ENCODE peak calls at places on chromosomes 1 and 21, in ten cellular contexts. D is HCT116, U is sigmoid colon, H is lower leg skin, V is tibial nerve, A is ovary, F is right lobe of liver, C is adrenal gland, Y is A549, S is IMR-90. G is an unnamed sample.
A peak's percentile ranks its signal among the peaks of the same experiment; 100 is the strongest.

GRCh38 chr1:101366513-101367215 is 129.8 kb downstream of the S1PR1 start:
- DNase-seq in U (no peak), S (peak; percentile 53), C (no peak), V (no peak), H (no peak), Y (no peak), F (no peak), D (no peak), A (no peak), G (no peak)

GRCh38 chr1:201295861-201296260 is 12.6 kb downstream of the PKP1 start:
- DNase-seq in F (no peak), U (no peak), V (no peak), Y (peak; percentile 48), A (no peak), H (peak; percentile 81), S (peak; percentile 58), C (no peak), D (no peak), G (no peak)

GRCh38 chr21:37562920-37563640 is 196.5 kb downstream of the DYRK1A start:
- DNase-seq in Y (no peak), S (no peak), V (peak; percentile 21), D (no peak), C (peak; percentile 49), A (peak; percentile 48), H (no peak), U (peak; percentile 71), F (no peak), G (no peak)

GRCh38 chr21:45403825-45404725 is 890 bp upstream of the COL18A1 start:
- DNase-seq in Y (no peak), F (peak; percentile 55), U (peak; percentile 89), D (no peak), V (peak; percentile 37), S (peak; percentile 31), C (peak; percentile 14), H (peak; percentile 40), A (peak; percentile 84), G (peak; percentile 73)

GRCh38 chr1:22776051-22776611 is 65.5 kb downstream of the EPHB2 start:
- DNase-seq in A (no peak), C (no peak), D (no peak), V (no peak), U (no peak), S (no peak), Y (no peak), F (no peak), H (no peak), G (no peak)

GRCh38 chr1:3668585-3669300 is 16.4 kb downstream of the TP73 start:
- DNase-seq in F (peak; percentile 94), Y (no peak), C (peak; percentile 91), A (no peak), U (peak; percentile 66), D (peak; percentile 49), H (no peak), S (no peak), V (peak; percentile 23), G (no peak)

GRCh38 chr1:37001697-37002096 is 32.6 kb downstream of the GRIK3 start:
- DNase-seq in S (no peak), A (no peak), F (no peak), V (no peak), C (no peak), H (no peak), Y (no peak), U (no peak), D (no peak), G (no peak)

GRCh38 chr1:24043345-24044032 is 63.4 kb upstream of the SRSF10 start:
- DNase-seq in C (no peak), H (no peak), U (peak; percentile 8), F (no peak), A (no peak), S (no peak), Y (no peak), V (no peak), D (no peak), G (no peak)

GRCh38 chr1:239982762-239983161 is 108.9 kb upstream of the FMN2 start:
- DNase-seq in D (no peak), H (no peak), S (no peak), V (no peak), Y (no peak), U (no peak), F (no peak), A (no peak), C (no peak), G (no peak)
- TF ChIP-seq POLR2A in D (no peak), H (no peak), S (no peak), V (no peak), Y (no peak), U (no peak), F (no peak), A (no peak), C (no peak), G (no peak)

GRCh38 chr1:218383681-218384080 is 38.5 kb downstream of the TGFB2 start:
- DNase-seq in A (no peak), Y (no peak), D (no peak), F (no peak), C (no peak), S (no peak), U (no peak), V (no peak), H (no peak), G (no peak)

GRCh38 chr1:218383051-218383450 is 37.9 kb downstream of the TGFB2 start:
- DNase-seq in Y (no peak), A (no peak), V (no peak), U (no peak), F (no peak), S (no peak), C (no peak), D (no peak), H (no peak), G (no peak)

GRCh38 chr1:218380125-218380977 is 35.2 kb downstream of the TGFB2 start:
- DNase-seq in D (no peak), C (no peak), A (no peak), V (no peak), Y (peak; percentile 59), H (peak; percentile 24), S (peak; percentile 78), F (no peak), U (no peak), G (no peak)

GRCh38 chr1:218382261-218382660 is 37.1 kb downstream of the TGFB2 start:
- DNase-seq in H (no peak), V (no peak), S (no peak), U (no peak), A (no peak), Y (no peak), F (no peak), C (no peak), D (no peak), G (no peak)

GRCh38 chr1:218384576-218384975 is 39.4 kb downstream of the TGFB2 start:
- DNase-seq in A (no peak), S (peak; percentile 65), H (no peak), F (no peak), V (no peak), Y (no peak), C (no peak), D (no peak), U (no peak), G (no peak)
- TF ChIP-seq POLR2A in A (no peak), S (no peak), H (no peak), F (no peak), V (no peak), Y (no peak), C (no peak), D (no peak), U (no peak), G (no peak)

GRCh38 chr1:21622466-21623315 is 46.5 kb downstream of the RAP1GAP start:
- DNase-seq in Y (no peak), D (no peak), C (no peak), U (no peak), A (peak; percentile 72), H (no peak), V (no peak), F (peak; percentile 74), S (no peak), G (no peak)
- TF ChIP-seq POLR2A in Y (peak; percentile 11), D (no peak), C (no peak), U (no peak), A (no peak), H (no peak), V (no peak), F (peak; percentile 41), S (no peak), G (no peak)

GRCh38 chr1:13804240-13804633 is 104.2 kb downstream of the PRDM2 start:
- DNase-seq in V (no peak), S (no peak), C (no peak), H (no peak), D (no peak), Y (no peak), U (no peak), A (no peak), F (no peak), G (no peak)
- TF ChIP-seq POLR2A in V (no peak), S (no peak), C (no peak), H (no peak), D (no peak), Y (no peak), U (no peak), A (no peak), F (no peak), G (no peak)

DNA sequence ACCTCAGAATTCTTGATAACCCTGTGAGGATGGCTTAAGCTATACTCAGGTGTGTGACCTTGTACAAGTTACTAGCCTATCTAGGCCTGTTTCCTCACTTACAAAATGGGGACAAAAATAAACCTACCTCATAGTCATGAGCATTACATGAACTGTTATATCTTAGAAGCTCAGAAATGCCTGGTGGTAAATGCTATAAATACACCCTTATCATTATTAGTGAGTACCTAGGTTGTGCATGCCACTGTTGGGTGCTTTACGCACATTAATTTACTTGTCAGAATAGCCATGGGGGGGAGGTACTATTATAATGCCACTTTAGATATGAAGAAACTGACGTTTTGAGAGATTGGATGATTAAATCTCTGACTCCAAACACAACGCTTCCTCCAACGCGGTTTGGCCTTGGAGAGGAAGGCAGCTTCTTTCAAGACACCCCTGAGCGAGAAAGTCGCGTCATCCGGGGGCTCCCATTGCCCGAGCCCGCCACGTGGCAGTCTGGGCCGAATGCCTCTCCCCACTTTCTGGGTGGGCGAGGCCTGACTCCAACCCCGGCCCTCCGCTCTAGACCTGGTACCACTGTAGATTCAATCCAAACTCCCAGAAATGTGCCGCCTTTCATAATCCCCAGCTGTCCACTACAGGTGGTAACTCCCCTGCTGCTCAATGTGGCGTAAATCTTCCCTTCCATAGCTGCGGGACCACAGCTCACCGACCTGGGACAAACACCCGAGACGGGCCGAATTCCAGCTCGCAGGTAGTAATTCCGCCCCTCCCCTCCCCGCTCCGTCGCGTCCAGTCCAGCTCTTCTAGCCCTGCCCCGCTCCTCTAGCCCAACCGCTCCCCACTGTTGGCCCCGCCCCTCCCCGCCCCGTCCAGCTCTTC is 773 bp upstream of the RAD54L start:
- DNase-seq in H (no peak), D (no peak), F (no peak), C (peak; percentile 53), S (peak; percentile 45), Y (peak; percentile 81), U (peak; percentile 75), V (no peak), A (peak; percentile 77), G (peak; percentile 76)
- TF ChIP-seq POLR2A in H (no peak), D (no peak), F (peak; percentile 21), C (peak; percentile 47), S (no peak), Y (peak; percentile 16), U (no peak), V (no peak), A (no peak), G (peak; percentile 33)

G was measured in erythroblast.